ENCODE peak calls at places on chromosomes 11 and 22, in ten cellular contexts. Q is A549; T is neuronal stem cell; X is astrocyte of the cerebellum; H is SJSA1; K is aorta; F is effector memory CD4-positive, alpha-beta T cell; D is CD8-positive, alpha-beta T cell; P is tibial artery; I is OCI-LY7. W is an unnamed sample.

GRCh38 chr11:44400431-44400830 is 90.5 kb upstream of the ALX4 start:
- DNase-seq in Q (no peak), T (no peak), X (no peak), H (no peak), K (no peak), F (no peak), D (no peak), P (no peak), I (peak; percentile 8), W (no peak)

GRCh38 chr22:17451251-17451765 is 82.0 kb downstream of the CECR2 start:
- DNase-seq in Q (no peak), T (no peak), X (no peak), H (no peak), K (no peak), F (no peak), D (no peak), P (no peak), I (no peak), W (no peak)

GRCh38 chr11:88292156-88292844 is 45.2 kb downstream of the CTSC start:
- DNase-seq in Q (no peak), T (no peak), X (no peak), H (no peak), K (no peak), F (no peak), D (no peak), P (no peak), I (no peak), W (no peak)

GRCh38 chr11:13076961-13077360 is 67.8 kb downstream of the RASSF10 start:
- DNase-seq in Q (no peak), T (no peak), X (no peak), H (no peak), K (no peak), F (no peak), D (no peak), P (no peak), I (no peak), W (no peak)

GRCh38 chr11:17931595-17931994 is 81.3 kb downstream of the SERGEF start:
- DNase-seq in Q (no peak), T (no peak), X (no peak), H (no peak), K (no peak), F (no peak), D (no peak), P (no peak), I (no peak), W (no peak)

GRCh38 chr11:27385245-27385644 is 22.2 kb upstream of the CCDC34 start:
- DNase-seq in Q (no peak), T (no peak), X (peak; percentile 45), H (peak; percentile 68), K (peak; percentile 51), F (no peak), D (no peak), P (no peak), I (no peak), W (no peak)

GRCh38 chr11:100863080-100863581 is 176.0 kb downstream of the ARHGAP42 start:
- DNase-seq in Q (no peak), T (peak; percentile 8), X (peak; percentile 95), H (no peak), K (no peak), F (no peak), D (no peak), P (no peak), I (no peak), W (no peak)

GRCh38 chr11:68329993-68330699 is 17.8 kb downstream of the LRP5 start:
- DNase-seq in Q (no peak), T (no peak), X (no peak), H (no peak), K (no peak), F (no peak), D (no peak), P (no peak), I (no peak), W (no peak)

GRCh38 chr22:22009661-22010060 is 27.1 kb upstream of the TOP3B start:
- DNase-seq in Q (no peak), T (no peak), X (no peak), H (no peak), K (no peak), F (no peak), D (no peak), P (no peak), I (no peak), W (no peak)

GRCh38 chr11:45816614-45817013 is 11.7 kb downstream of the SLC35C1 start:
- DNase-seq in Q (no peak), T (no peak), X (no peak), H (no peak), K (no peak), F (no peak), D (no peak), P (peak; percentile 55), I (no peak), W (no peak)

GRCh38 chr22:44188316-44188715 is 7.6 kb downstream of the PARVG start:
- DNase-seq in Q (no peak), T (no peak), X (no peak), H (no peak), K (no peak), F (no peak), D (no peak), P (no peak), I (no peak), W (no peak)

GRCh38 chr11:101448881-101449442 is 134.8 kb downstream of the TRPC6 start:
- DNase-seq in Q (no peak), T (no peak), X (no peak), H (no peak), K (no peak), F (no peak), D (no peak), P (no peak), I (no peak), W (no peak)

GRCh38 chr11:83265331-83265730 is 20.8 kb downstream of the CCDC90B start:
- DNase-seq in Q (no peak), T (no peak), X (no peak), H (no peak), K (no peak), F (no peak), D (no peak), P (no peak), I (no peak), W (no peak)

GRCh38 chr11:106389096-106389495 is 311.6 kb downstream of the AASDHPPT start:
- DNase-seq in Q (no peak), T (no peak), X (peak; percentile 34), H (peak; percentile 22), K (no peak), F (no peak), D (no peak), P (no peak), I (no peak), W (no peak)

GRCh38 chr11:368414-369335 is 624 bp upstream of the B4GALNT4 start:
- DNase-seq in Q (peak; percentile 48), T (peak; percentile 32), X (no peak), H (no peak), K (peak; percentile 44), F (no peak), D (no peak), P (no peak), I (no peak), W (no peak)

GRCh38 chr22:41445171-41446056 is 1.2 kb downstream of the TOB2 start:
- DNase-seq in Q (no peak), T (peak; percentile 71), X (no peak), H (peak; percentile 51), K (peak; percentile 54), F (no peak), D (no peak), P (no peak), I (peak; percentile 60), W (peak; percentile 61)

GRCh38 chr11:129593098-129593497 is 217.4 kb downstream of the BARX2 start:
- DNase-seq in Q (no peak), T (no peak), X (no peak), H (no peak), K (no peak), F (no peak), D (no peak), P (no peak), I (no peak), W (peak; percentile 3)

GRCh38 chr11:121591405-121592033 is 138.8 kb upstream of the SORL1-AS1 start:
- DNase-seq in Q (peak; percentile 50), T (peak; percentile 75), X (peak; percentile 70), H (peak; percentile 31), K (peak; percentile 60), F (peak; percentile 39), D (peak; percentile 40), P (peak; percentile 72), I (peak; percentile 87), W (peak; percentile 91)

GRCh38 chr11:121588747-121589146 is 136.0 kb upstream of the SORL1-AS1 start:
- DNase-seq in Q (no peak), T (no peak), X (no peak), H (no peak), K (no peak), F (no peak), D (no peak), P (no peak), I (peak; percentile 17), W (no peak)

GRCh38 chr11:121592708-121593107 is 139.9 kb upstream of the SORL1-AS1 start:
- DNase-seq in Q (no peak), T (no peak), X (no peak), H (peak; percentile 1), K (no peak), F (no peak), D (no peak), P (no peak), I (no peak), W (no peak)

GRCh38 chr11:121590772-121591404 is 138.1 kb upstream of the SORL1-AS1 start:
- DNase-seq in Q (no peak), T (no peak), X (no peak), H (peak; percentile 2), K (no peak), F (no peak), D (no peak), P (no peak), I (peak; percentile 61), W (no peak)

GRCh38 chr11:121589946-121590537 is 137.3 kb upstream of the SORL1-AS1 start:
- DNase-seq in Q (no peak), T (no peak), X (no peak), H (no peak), K (no peak), F (no peak), D (no peak), P (no peak), I (peak; percentile 85), W (no peak)
- H3K4me3 ChIP-seq in Q (no peak overlapping the region), T (no peak overlapping the region), X (no peak overlapping the region), H (no peak overlapping the region), K (no peak overlapping the region), F (no peak overlapping the region), D (no peak overlapping the region), P (no peak overlapping the region), I (peak overlapping the region; percentile 66), W (no peak overlapping the region)

GRCh38 chr22:37769056-37769455 is 38.7 kb upstream of the GCAT start:
- DNase-seq in Q (no peak), T (no peak), X (no peak), H (no peak), K (no peak), F (no peak), D (no peak), P (no peak), I (no peak), W (no peak)
- H3K4me3 ChIP-seq in Q (no peak overlapping the region), T (peak overlapping the region; percentile 30), X (no peak overlapping the region), H (no peak overlapping the region), K (no peak overlapping the region), F (no peak overlapping the region), D (no peak overlapping the region), P (no peak overlapping the region), I (no peak overlapping the region), W (no peak overlapping the region)

GRCh38 chr11:126345759-126346585 is 9.5 kb upstream of the ST3GAL4 start:
- DNase-seq in Q (no peak), T (no peak), X (no peak), H (no peak), K (peak; percentile 77), F (no peak), D (no peak), P (peak; percentile 77), I (no peak), W (no peak)
- H3K4me3 ChIP-seq in Q (no peak overlapping the region), T (no peak overlapping the region), X (no peak overlapping the region), H (no peak overlapping the region), K (no peak overlapping the region), F (no peak overlapping the region), D (no peak overlapping the region), P (no peak overlapping the region), I (no peak overlapping the region), W (no peak overlapping the region)

GRCh38 chr11:76206327-76207081 is at the start of gene WNT11:
- DNase-seq in Q (peak; percentile 40), T (peak; percentile 76), X (no peak), H (no peak), K (peak; percentile 61), F (no peak), D (no peak), P (no peak), I (no peak), W (peak; percentile 88)
- H3K4me3 ChIP-seq in Q (peak within 1 kb of the TSS; percentile 60), T (peak within 1 kb of the TSS; percentile 75), X (peak within 1 kb of the TSS; percentile 42), H (peak within 1 kb of the TSS; percentile 25), K (peak within 1 kb of the TSS; percentile 11), F (peak within 1 kb of the TSS; percentile 63), D (peak within 1 kb of the TSS; percentile 66), P (peak within 1 kb of the TSS; percentile 63), I (no peak within 1 kb of the TSS), W (no peak within 1 kb of the TSS)